ENCODE peak calls at places on chromosome 15, in ten cellular contexts. X is stimulated activated CD8-positive, alpha-beta memory T cell treated with anti-CD3 and anti-CD28 coated beads, Interleukin-12 subunit alpha, Interleukin-12 subunit beta, amount 100 ng/mL, for 4 hours; T is psoas muscle; J is fibroblast of the aortic adventitia; A is activated CD4-positive, alpha-beta memory T cell treated with anti-CD3 and anti-CD28 coated beads, Interleukin-2, amount 10 ng/mL, durations not matched to agents 7 days and 5 days; V is GM12892; R is mesendoderm; I is anterior cingulate cortex; D is posterior vena cava; U is fibroblast of mammary gland. M is an unnamed sample.

GRCh38 chr15:39628131-39628482 is 47.2 kb downstream of the THBS1 start:
- DNase-seq in U (no peak), I (no peak), A (no peak), V (no peak), J (no peak), T (no peak), R (peak), D (no peak), X (no peak), M (no peak)

GRCh38 chr15:90059208-90059985 is 42.9 kb downstream of the IDH2 start:
- DNase-seq in U (no peak), I (no peak), J (no peak), V (peak), T (peak), A (peak), R (peak), D (peak), X (peak), M (no peak)

GRCh38 chr15:87287156-87287555 is 969.4 kb downstream of the NTRK3 start:
- DNase-seq in U (peak), V (no peak), X (no peak), D (no peak), J (peak), I (no peak), A (no peak), T (no peak), R (no peak), M (no peak)

GRCh38 chr15:76982356-76982755 is 12.6 kb upstream of the PSTPIP1 start:
- DNase-seq in D (no peak), I (no peak), R (no peak), A (no peak), T (no peak), X (no peak), U (no peak), J (no peak), V (no peak), M (no peak)

GRCh38 chr15:51053571-51053970 is 41.1 kb downstream of the TNFAIP8L3 start:
- DNase-seq in T (no peak), U (no peak), X (no peak), V (no peak), D (no peak), I (no peak), A (no peak), J (no peak), R (no peak), M (no peak)

GRCh38 chr15:58147151-58147550 is 9.0 kb downstream of the AQP9 start:
- DNase-seq in R (no peak), X (no peak), T (no peak), D (no peak), I (no peak), V (no peak), U (peak), A (no peak), J (no peak), M (no peak)

GRCh38 chr15:60893886-60894285 is 335.2 kb downstream of the RORA start:
- DNase-seq in U (no peak), X (no peak), D (no peak), T (no peak), I (no peak), V (no peak), J (no peak), R (no peak), A (no peak), M (no peak)

GRCh38 chr15:81265256-81265943 is 58.5 kb downstream of the STARD5 start:
- DNase-seq in I (no peak), A (no peak), U (no peak), J (no peak), D (no peak), R (no peak), V (no peak), T (no peak), X (no peak), M (peak)

GRCh38 chr15:89587955-89588354 is 12.7 kb downstream of the TICRR start:
- DNase-seq in J (peak), A (no peak), D (no peak), R (peak), V (no peak), X (no peak), I (no peak), U (peak), T (no peak), M (no peak)

GRCh38 chr15:22808761-22809280 is 22.4 kb downstream of the NIPA1 start:
- DNase-seq in R (no peak), X (no peak), U (no peak), T (no peak), D (no peak), V (no peak), A (no peak), I (no peak), J (no peak), M (no peak)